ENCODE peak calls at places on chromosomes 13 and 19, in nine cellular contexts. B, P, H, A, F, E, Z, K and Y are unnamed samples.

GRCh38 chr13:60167121-60167520 is 3.4 kb upstream of the DIAPH3 start:
- DNase-seq in A (no peak), F (no peak), Z (no peak), B (no peak), P (no peak), E (no peak), K (no peak), H (no peak), Y (no peak)

GRCh38 chr19:14561832-14562351 is 10.0 kb downstream of the NDUFB7 start:
- DNase-seq in P (peak), H (no peak), K (no peak), Z (peak), E (peak), B (no peak), A (no peak), F (no peak), Y (no peak)

GRCh38 chr13:96844195-96844594 is 150.1 kb downstream of the OXGR1 start:
- DNase-seq in F (no peak), A (no peak), K (no peak), Z (no peak), H (no peak), E (no peak), B (no peak), P (no peak), Y (no peak)

GRCh38 chr19:51020988-51021651 is 1.6 kb upstream of the KLK10 start:
- DNase-seq in B (peak), A (no peak), P (no peak), H (peak), E (no peak), Z (no peak), K (no peak), F (no peak), Y (no peak)

GRCh38 chr19:14048439-14049153 is 13.3 kb downstream of the PALM3 start:
- DNase-seq in E (no peak), A (no peak), B (peak), Z (peak), P (peak), K (peak), F (peak), H (no peak), Y (no peak)

GRCh38 chr19:8638078-8638619 is 7.7 kb downstream of the NFILZ start:
- DNase-seq in E (no peak), Z (peak), A (no peak), H (no peak), F (peak), B (no peak), K (no peak), P (no peak), Y (no peak)

GRCh38 chr13:32426191-32426980 is 1.5 kb downstream of the N4BP2L1 start:
- DNase-seq in Z (no peak), H (no peak), P (no peak), B (no peak), E (peak), F (no peak), A (no peak), K (no peak), Y (no peak)

GRCh38 chr19:21604941-21605548 is 99.6 kb downstream of the ZNF429 start:
- DNase-seq in B (no peak), A (peak), E (no peak), K (no peak), H (no peak), F (no peak), Z (no peak), P (no peak), Y (no peak)

GRCh38 chr19:10230155-10230903 is 802 bp downstream of the S1PR2 start:
- DNase-seq in Z (peak), K (peak), H (no peak), E (peak), P (peak), F (peak), A (peak), B (peak), Y (no peak)

GRCh38 chr13:36880961-36881360 is 39.1 kb downstream of the SMAD9 start:
- DNase-seq in Z (no peak), H (no peak), E (no peak), B (no peak), P (no peak), F (no peak), K (no peak), A (no peak), Y (no peak)

GRCh38 chr19:42433503-42434260 is 6.5 kb upstream of the LIPE start:
- DNase-seq in E (peak), A (peak), Z (peak), H (no peak), K (peak), F (peak), B (peak), P (peak), Y (no peak)

GRCh38 chr19:53355739-53356138 is 9.8 kb upstream of the ZNF525 start:
- DNase-seq in B (no peak), P (no peak), Z (no peak), H (no peak), E (no peak), K (no peak), A (no peak), F (no peak), Y (no peak)

GRCh38 chr19:57688011-57688763 is 6.4 kb downstream of the ZNF551 start:
- DNase-seq in H (no peak), K (no peak), P (peak), F (no peak), B (no peak), Z (no peak), A (no peak), E (no peak), Y (no peak)

GRCh38 chr19:33055718-33056117 is 9.0 kb downstream of the RHPN2 start:
- DNase-seq in H (no peak), K (no peak), A (no peak), P (no peak), Z (no peak), E (no peak), B (no peak), F (no peak), Y (no peak)

DNA sequence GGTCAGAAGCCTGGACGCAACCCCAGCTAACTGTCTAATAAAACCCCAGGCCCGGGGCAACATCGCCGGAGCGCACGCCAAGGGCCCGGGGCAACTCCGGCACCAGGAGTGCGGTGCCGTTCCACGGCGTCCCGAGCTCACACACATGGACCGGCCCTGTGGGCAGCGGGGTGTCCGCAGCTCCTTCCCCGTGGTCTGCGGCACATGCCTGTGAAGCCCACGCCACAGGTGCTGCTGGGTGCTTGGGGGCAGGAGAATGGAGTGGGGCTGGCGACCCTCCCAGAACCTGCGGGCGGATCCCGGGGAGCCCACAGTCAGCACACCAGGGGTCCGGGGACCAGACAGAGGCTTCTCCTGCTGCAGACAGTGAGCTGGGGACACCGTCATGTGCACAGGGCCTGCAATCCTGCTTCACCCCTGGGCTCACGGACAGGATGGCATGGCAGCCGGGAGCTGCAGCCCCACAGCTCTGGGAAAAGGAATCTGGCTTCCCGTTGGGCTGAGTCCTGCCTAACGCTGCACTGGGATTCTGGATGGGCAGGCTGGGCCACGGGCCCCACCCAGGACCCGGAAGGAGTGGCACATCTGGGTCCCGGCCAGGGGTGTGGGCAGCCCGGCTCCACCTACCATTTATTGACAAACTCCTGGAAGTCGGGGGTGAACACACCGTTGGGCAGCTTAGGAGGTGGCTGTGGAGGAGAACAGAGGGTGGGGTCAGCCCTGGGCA is 28.2 kb upstream of the ZBTB7A start:
- DNase-seq in F (no peak), A (no peak), B (no peak), K (no peak), E (no peak), Z (no peak), P (no peak), H (no peak), Y (no peak)
- TF ChIP-seq CTCF in F (no peak), A (no peak), B (no peak), K (no peak), E (no peak), Z (no peak), P (no peak), H (no peak), Y (no peak)

DNA sequence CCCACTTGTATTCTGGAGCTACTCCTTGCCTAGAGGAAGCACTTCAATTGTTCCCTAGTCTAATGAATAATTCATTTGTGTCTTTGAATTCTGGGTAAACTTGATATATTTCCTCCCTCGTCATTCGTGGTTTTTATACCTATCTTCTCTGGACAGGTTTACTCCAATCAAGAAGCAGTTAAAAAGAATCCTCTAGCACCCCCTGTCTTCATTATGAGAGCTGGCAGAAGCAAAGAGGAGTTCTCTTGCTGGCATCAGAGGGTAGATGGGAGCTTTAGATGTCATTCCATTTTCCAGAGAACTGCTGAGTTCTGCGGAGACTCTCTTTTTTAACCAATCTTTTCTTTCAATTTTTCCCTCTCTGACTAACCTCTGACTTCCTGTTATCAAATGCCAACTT is 627.7 kb downstream of the FGF9 start:
- DNase-seq in A (no peak), F (no peak), K (no peak), H (no peak), E (no peak), Z (no peak), B (no peak), P (no peak), Y (no peak)
- TF ChIP-seq CTCF in A (no peak), F (no peak), K (no peak), H (no peak), E (no peak), Z (no peak), B (no peak), P (peak), Y (no peak)

GRCh38 chr19:920051-920857 is 3.1 kb downstream of the KISS1R start:
- DNase-seq in Z (no peak), F (peak), K (peak), P (no peak), A (no peak), H (no peak), B (peak), E (peak), Y (no peak)
- TF ChIP-seq CTCF in Z (no peak), F (no peak), K (no peak), P (no peak), A (no peak), H (no peak), B (no peak), E (no peak), Y (no peak)

GRCh38 chr13:43816401-43816889 is 29.7 kb upstream of the ENOX1 start:
- DNase-seq in A (no peak), E (no peak), H (no peak), P (no peak), F (no peak), K (no peak), B (no peak), Z (no peak), Y (no peak)

GRCh38 chr13:43815204-43815603 is 28.4 kb upstream of the ENOX1 start:
- DNase-seq in E (no peak), B (peak), K (no peak), Z (no peak), H (peak), F (no peak), A (no peak), P (no peak), Y (no peak)
- TF ChIP-seq CTCF in E (no peak), B (no peak), K (no peak), Z (no peak), H (no peak), F (no peak), A (no peak), P (no peak), Y (no peak)

DNA sequence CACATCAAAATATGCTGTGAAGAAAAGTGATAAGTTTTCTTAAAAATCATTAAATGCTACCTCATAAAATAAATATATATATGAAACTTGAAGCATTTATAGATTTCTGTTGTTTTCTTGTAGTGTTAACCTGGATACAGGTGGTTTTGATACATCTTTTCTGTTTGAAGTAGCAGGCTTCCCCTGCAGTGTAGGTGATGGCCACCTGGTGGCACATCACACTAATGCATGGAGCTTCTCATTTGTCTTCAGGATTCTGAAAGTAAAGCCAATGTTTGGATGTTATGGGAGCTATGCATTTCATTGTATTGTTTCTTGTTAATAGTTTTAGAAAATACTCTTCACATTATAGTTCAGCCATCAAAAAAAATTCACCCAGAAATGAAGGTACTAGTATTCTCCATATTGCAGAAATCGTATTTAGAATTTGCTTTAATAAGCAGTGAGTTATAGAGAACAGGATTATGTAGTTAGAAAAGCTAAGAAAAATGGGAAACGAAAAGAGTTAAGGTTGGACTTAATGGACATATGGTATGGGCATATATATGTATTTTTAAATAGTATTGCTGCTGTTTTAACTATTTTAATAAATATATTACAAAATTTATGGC is 18.7 kb downstream of the GPR180 start:
- DNase-seq in E (no peak), H (no peak), F (no peak), Z (no peak), A (no peak), B (peak), P (no peak), K (peak), Y (no peak)
- TF ChIP-seq CTCF in E (peak), H (peak), F (peak), Z (peak), A (no peak), B (peak), P (peak), K (peak), Y (peak)

DNA sequence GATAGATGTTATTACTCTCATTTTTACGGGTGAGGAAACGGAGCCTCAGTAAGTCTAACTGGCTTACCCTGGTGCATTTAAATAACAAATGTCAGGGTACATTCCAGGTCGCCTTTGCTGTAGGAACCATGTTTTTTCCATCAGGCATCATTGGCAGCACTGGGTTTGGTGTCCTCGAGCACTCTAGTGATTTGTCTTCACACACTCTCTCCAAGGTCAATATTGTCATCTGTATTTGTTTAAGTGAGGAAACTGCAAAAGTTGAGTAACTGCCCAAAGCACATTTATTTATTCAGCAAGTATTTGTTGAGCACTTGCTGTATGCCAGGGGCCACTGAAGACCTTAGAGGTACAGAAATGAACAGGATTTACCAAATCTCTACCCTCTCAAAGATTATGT is 78.6 kb downstream of the DCT start:
- DNase-seq in K (no peak), B (no peak), E (no peak), P (no peak), A (no peak), F (no peak), Z (no peak), H (no peak), Y (no peak)
- TF ChIP-seq CTCF in K (no peak), B (no peak), E (no peak), P (no peak), A (no peak), F (no peak), Z (no peak), H (no peak), Y (no peak)